ENCODE peak calls at places on chromosome 21, in seven cellular contexts. One of them, this sample, is unnamed.

GRCh38 chr21:37450385-37451044 is 83.9 kb downstream of the DYRK1A start:
- DNase-seq in endothelial cell: no peak
- DNase-seq in fibroblast of lung: no peak
- DNase-seq in iris pigment epithelial cell: no peak
- DNase-seq in left cardiac atrium: no peak
- DNase-seq in caudate nucleus: no peak
- DNase-seq in glutamatergic neuron: no peak
- DNase-seq in this sample: no peak

GRCh38 chr21:18204931-18205330 is 39.7 kb upstream of the CHODL start:
- DNase-seq in iris pigment epithelial cell: no peak
- DNase-seq in left cardiac atrium: no peak
- DNase-seq in caudate nucleus: no peak
- DNase-seq in endothelial cell: no peak
- DNase-seq in glutamatergic neuron: no peak
- DNase-seq in fibroblast of lung: no peak
- DNase-seq in this sample: no peak

GRCh38 chr21:25934771-25935224 is 200.0 kb downstream of the GABPA start:
- DNase-seq in fibroblast of lung: peak
- DNase-seq in glutamatergic neuron: no peak
- DNase-seq in iris pigment epithelial cell: peak
- DNase-seq in endothelial cell: no peak
- DNase-seq in left cardiac atrium: peak
- DNase-seq in caudate nucleus: no peak
- DNase-seq in this sample: peak

GRCh38 chr21:32772281-32773047 is 909 bp upstream of the PAXBP1 start:
- DNase-seq in iris pigment epithelial cell: peak
- DNase-seq in fibroblast of lung: no peak
- DNase-seq in endothelial cell: peak
- DNase-seq in caudate nucleus: no peak
- DNase-seq in left cardiac atrium: no peak
- DNase-seq in glutamatergic neuron: no peak
- DNase-seq in this sample: peak

GRCh38 chr21:18760247-18760646 is 356.7 kb upstream of the TMPRSS15 start:
- DNase-seq in endothelial cell: no peak
- DNase-seq in glutamatergic neuron: no peak
- DNase-seq in fibroblast of lung: no peak
- DNase-seq in iris pigment epithelial cell: no peak
- DNase-seq in left cardiac atrium: no peak
- DNase-seq in caudate nucleus: no peak
- DNase-seq in this sample: no peak

GRCh38 chr21:39660191-39660590 is 47.5 kb downstream of the B3GALT5 start:
- DNase-seq in iris pigment epithelial cell: peak
- DNase-seq in endothelial cell: no peak
- DNase-seq in fibroblast of lung: peak
- DNase-seq in left cardiac atrium: peak
- DNase-seq in glutamatergic neuron: no peak
- DNase-seq in caudate nucleus: no peak
- DNase-seq in this sample: peak

GRCh38 chr21:45370575-45370974 is 34.4 kb upstream of the COL18A1 start:
- DNase-seq in glutamatergic neuron: no peak
- DNase-seq in fibroblast of lung: peak
- DNase-seq in endothelial cell: no peak
- DNase-seq in left cardiac atrium: no peak
- DNase-seq in iris pigment epithelial cell: no peak
- DNase-seq in caudate nucleus: no peak
- DNase-seq in this sample: no peak

GRCh38 chr21:18026359-18026758 is 207.2 kb upstream of the C21orf91 start:
- DNase-seq in iris pigment epithelial cell: no peak
- DNase-seq in caudate nucleus: no peak
- DNase-seq in glutamatergic neuron: no peak
- DNase-seq in left cardiac atrium: no peak
- DNase-seq in endothelial cell: no peak
- DNase-seq in fibroblast of lung: no peak
- DNase-seq in this sample: no peak

GRCh38 chr21:33403128-33403785 is at the start of gene IFNGR2:
- DNase-seq in iris pigment epithelial cell: peak
- DNase-seq in left cardiac atrium: peak
- DNase-seq in endothelial cell: peak
- DNase-seq in glutamatergic neuron: peak
- DNase-seq in fibroblast of lung: no peak
- DNase-seq in caudate nucleus: no peak
- DNase-seq in this sample: peak

GRCh38 chr21:36322083-36322424 is 2.1 kb downstream of the MORC3 start:
- DNase-seq in left cardiac atrium: no peak
- DNase-seq in caudate nucleus: no peak
- DNase-seq in endothelial cell: no peak
- DNase-seq in iris pigment epithelial cell: no peak
- DNase-seq in glutamatergic neuron: no peak
- DNase-seq in fibroblast of lung: no peak
- DNase-seq in this sample: no peak

GRCh38 chr21:35319684-35320083 is 270.6 kb upstream of the RUNX1 start:
- DNase-seq in left cardiac atrium: no peak
- DNase-seq in endothelial cell: no peak
- DNase-seq in fibroblast of lung: no peak
- DNase-seq in caudate nucleus: no peak
- DNase-seq in iris pigment epithelial cell: no peak
- DNase-seq in glutamatergic neuron: no peak
- DNase-seq in this sample: no peak

GRCh38 chr21:42202321-42202720 is 16.6 kb upstream of the ABCG1 start:
- DNase-seq in left cardiac atrium: no peak
- DNase-seq in iris pigment epithelial cell: no peak
- DNase-seq in endothelial cell: no peak
- DNase-seq in caudate nucleus: peak
- DNase-seq in glutamatergic neuron: no peak
- DNase-seq in fibroblast of lung: no peak
- DNase-seq in this sample: no peak

GRCh38 chr21:45971487-45972352 is 9.8 kb upstream of the COL6A1 start:
- DNase-seq in caudate nucleus: no peak
- DNase-seq in left cardiac atrium: peak
- DNase-seq in fibroblast of lung: peak
- DNase-seq in endothelial cell: no peak
- DNase-seq in iris pigment epithelial cell: no peak
- DNase-seq in glutamatergic neuron: peak
- DNase-seq in this sample: peak

GRCh38 chr21:44789880-44790279 is 11.7 kb downstream of the UBE2G2 start:
- DNase-seq in fibroblast of lung: no peak
- DNase-seq in iris pigment epithelial cell: peak
- DNase-seq in left cardiac atrium: no peak
- DNase-seq in endothelial cell: no peak
- DNase-seq in glutamatergic neuron: no peak
- DNase-seq in caudate nucleus: no peak
- DNase-seq in this sample: no peak

GRCh38 chr21:42665026-42665425 is 11.6 kb downstream of the PDE9A start:
- DNase-seq in iris pigment epithelial cell: no peak
- DNase-seq in caudate nucleus: no peak
- DNase-seq in left cardiac atrium: no peak
- DNase-seq in endothelial cell: no peak
- DNase-seq in fibroblast of lung: no peak
- DNase-seq in glutamatergic neuron: no peak
- DNase-seq in this sample: no peak

GRCh38 chr21:41164981-41165650 is 2.8 kb upstream of the BACE2 start:
- DNase-seq in left cardiac atrium: peak
- DNase-seq in glutamatergic neuron: no peak
- DNase-seq in caudate nucleus: no peak
- DNase-seq in iris pigment epithelial cell: no peak
- DNase-seq in fibroblast of lung: peak
- DNase-seq in endothelial cell: no peak
- DNase-seq in this sample: peak

GRCh38 chr21:36700961-36701911 is 2.3 kb downstream of the SIM2 start:
- DNase-seq in iris pigment epithelial cell: no peak
- DNase-seq in fibroblast of lung: no peak
- DNase-seq in endothelial cell: peak
- DNase-seq in caudate nucleus: no peak
- DNase-seq in left cardiac atrium: no peak
- DNase-seq in glutamatergic neuron: peak
- DNase-seq in this sample: no peak

GRCh38 chr21:29449306-29449940 is 150.7 kb downstream of the BACH1 start:
- DNase-seq in left cardiac atrium: no peak
- DNase-seq in glutamatergic neuron: no peak
- DNase-seq in iris pigment epithelial cell: peak
- DNase-seq in fibroblast of lung: no peak
- DNase-seq in endothelial cell: no peak
- DNase-seq in caudate nucleus: no peak
- DNase-seq in this sample: no peak

GRCh38 chr21:29230541-29231275 is 68.0 kb upstream of the BACH1 start:
- DNase-seq in fibroblast of lung: peak
- DNase-seq in iris pigment epithelial cell: peak
- DNase-seq in left cardiac atrium: no peak
- DNase-seq in caudate nucleus: no peak
- DNase-seq in glutamatergic neuron: no peak
- DNase-seq in endothelial cell: no peak
- DNase-seq in this sample: no peak

GRCh38 chr21:30710499-30710898 is 8.1 kb downstream of the KRTAP21-3 start:
- DNase-seq in fibroblast of lung: no peak
- DNase-seq in glutamatergic neuron: no peak
- DNase-seq in endothelial cell: no peak
- DNase-seq in left cardiac atrium: no peak
- DNase-seq in iris pigment epithelial cell: no peak
- DNase-seq in caudate nucleus: no peak
- DNase-seq in this sample: no peak

GRCh38 chr21:32336711-32337110 is 38.1 kb downstream of the MRAP start:
- DNase-seq in endothelial cell: no peak
- DNase-seq in caudate nucleus: no peak
- DNase-seq in iris pigment epithelial cell: peak
- DNase-seq in fibroblast of lung: no peak
- DNase-seq in glutamatergic neuron: no peak
- DNase-seq in left cardiac atrium: no peak
- DNase-seq in this sample: no peak

GRCh38 chr21:31716106-31716505 is 15.8 kb downstream of the SCAF4 start:
- DNase-seq in left cardiac atrium: no peak
- DNase-seq in endothelial cell: no peak
- DNase-seq in fibroblast of lung: no peak
- DNase-seq in glutamatergic neuron: no peak
- DNase-seq in iris pigment epithelial cell: no peak
- DNase-seq in caudate nucleus: no peak
- DNase-seq in this sample: no peak

GRCh38 chr21:31543191-31543590 is 116.3 kb upstream of the SOD1 start:
- DNase-seq in fibroblast of lung: peak
- DNase-seq in iris pigment epithelial cell: no peak
- DNase-seq in glutamatergic neuron: no peak
- DNase-seq in left cardiac atrium: no peak
- DNase-seq in endothelial cell: no peak
- DNase-seq in caudate nucleus: no peak
- DNase-seq in this sample: no peak

GRCh38 chr21:27590271-27590670 is 623.4 kb upstream of the ADAMTS5 start:
- DNase-seq in endothelial cell: no peak
- DNase-seq in caudate nucleus: no peak
- DNase-seq in left cardiac atrium: peak
- DNase-seq in fibroblast of lung: no peak
- DNase-seq in iris pigment epithelial cell: peak
- DNase-seq in glutamatergic neuron: no peak
- DNase-seq in this sample: no peak

GRCh38 chr21:27818847-27819246 is 852.0 kb upstream of the ADAMTS5 start:
- DNase-seq in left cardiac atrium: no peak
- DNase-seq in glutamatergic neuron: no peak
- DNase-seq in caudate nucleus: no peak
- DNase-seq in fibroblast of lung: peak
- DNase-seq in endothelial cell: no peak
- DNase-seq in iris pigment epithelial cell: peak
- DNase-seq in this sample: peak

GRCh38 chr21:38289697-38290096 is 32.9 kb downstream of the KCNJ15 start:
- DNase-seq in iris pigment epithelial cell: peak
- DNase-seq in glutamatergic neuron: no peak
- DNase-seq in fibroblast of lung: peak
- DNase-seq in endothelial cell: no peak
- DNase-seq in caudate nucleus: no peak
- DNase-seq in left cardiac atrium: peak
- DNase-seq in this sample: peak

GRCh38 chr21:39954570-39954969 is 87.3 kb downstream of the PCP4 start:
- DNase-seq in iris pigment epithelial cell: no peak
- DNase-seq in endothelial cell: no peak
- DNase-seq in glutamatergic neuron: no peak
- DNase-seq in left cardiac atrium: no peak
- DNase-seq in fibroblast of lung: no peak
- DNase-seq in caudate nucleus: no peak
- DNase-seq in this sample: no peak

GRCh38 chr21:16865612-16866011 is 647.2 kb upstream of the CXADR start:
- DNase-seq in left cardiac atrium: no peak
- DNase-seq in glutamatergic neuron: no peak
- DNase-seq in fibroblast of lung: peak
- DNase-seq in iris pigment epithelial cell: peak
- DNase-seq in endothelial cell: no peak
- DNase-seq in caudate nucleus: no peak
- DNase-seq in this sample: no peak

GRCh38 chr21:31618696-31619430 is 40.6 kb upstream of the SOD1 start:
- DNase-seq in glutamatergic neuron: no peak
- DNase-seq in left cardiac atrium: no peak
- DNase-seq in caudate nucleus: no peak
- DNase-seq in iris pigment epithelial cell: peak
- DNase-seq in endothelial cell: no peak
- DNase-seq in fibroblast of lung: no peak
- DNase-seq in this sample: no peak

GRCh38 chr21:36005018-36005417 is 55.3 kb downstream of the SETD4 start:
- DNase-seq in endothelial cell: no peak
- DNase-seq in left cardiac atrium: no peak
- DNase-seq in fibroblast of lung: peak
- DNase-seq in caudate nucleus: no peak
- DNase-seq in glutamatergic neuron: no peak
- DNase-seq in iris pigment epithelial cell: peak
- DNase-seq in this sample: no peak

GRCh38 chr21:35212393-35213127 is 163.5 kb upstream of the RUNX1 start:
- DNase-seq in left cardiac atrium: no peak
- DNase-seq in glutamatergic neuron: no peak
- DNase-seq in caudate nucleus: no peak
- DNase-seq in endothelial cell: no peak
- DNase-seq in fibroblast of lung: peak
- DNase-seq in iris pigment epithelial cell: peak
- DNase-seq in this sample: no peak

GRCh38 chr21:42063206-42063577 is 7.9 kb upstream of the UMODL1 start:
- DNase-seq in fibroblast of lung: no peak
- DNase-seq in glutamatergic neuron: no peak
- DNase-seq in iris pigment epithelial cell: no peak
- DNase-seq in caudate nucleus: no peak
- DNase-seq in left cardiac atrium: no peak
- DNase-seq in endothelial cell: no peak
- DNase-seq in this sample: no peak

GRCh38 chr21:42557420-42557819 is 43.8 kb downstream of the SLC37A1 start:
- DNase-seq in iris pigment epithelial cell: no peak
- DNase-seq in fibroblast of lung: no peak
- DNase-seq in left cardiac atrium: no peak
- DNase-seq in caudate nucleus: no peak
- DNase-seq in glutamatergic neuron: no peak
- DNase-seq in endothelial cell: no peak
- DNase-seq in this sample: no peak

GRCh38 chr21:36783612-36784383 is 84.9 kb downstream of the SIM2 start:
- DNase-seq in left cardiac atrium: no peak
- DNase-seq in fibroblast of lung: no peak
- DNase-seq in endothelial cell: no peak
- DNase-seq in iris pigment epithelial cell: peak
- DNase-seq in glutamatergic neuron: no peak
- DNase-seq in caudate nucleus: no peak
- DNase-seq in this sample: peak

GRCh38 chr21:28150778-28151177 is 841.9 kb downstream of the LTN1 start:
- DNase-seq in left cardiac atrium: no peak
- DNase-seq in glutamatergic neuron: no peak
- DNase-seq in endothelial cell: no peak
- DNase-seq in fibroblast of lung: peak
- DNase-seq in caudate nucleus: no peak
- DNase-seq in iris pigment epithelial cell: peak
- DNase-seq in this sample: no peak

GRCh38 chr21:36518883-36519492 is 39.1 kb upstream of the CLDN14 start:
- DNase-seq in endothelial cell: no peak
- DNase-seq in glutamatergic neuron: no peak
- DNase-seq in left cardiac atrium: no peak
- DNase-seq in fibroblast of lung: no peak
- DNase-seq in iris pigment epithelial cell: no peak
- DNase-seq in caudate nucleus: no peak
- DNase-seq in this sample: no peak

This sample was measured in hepatocyte.